ENCODE peak calls at places on chromosomes 13 and 19, in ten cellular contexts. Q, R, I, L, F, B, X, T, H and V are unnamed samples.

GRCh38 chr19:17294051-17294891 is 9.0 kb downstream of the ABHD8 start:
- DNase-seq in I (no peak), Q (no peak), T (no peak), L (peak; percentile 65), F (no peak), R (no peak), X (peak; percentile 38), H (peak; percentile 38), B (peak; percentile 37), V (peak; percentile 37)

GRCh38 chr19:48746738-48747575 is at the start of gene IZUMO1:
- DNase-seq in B (peak; percentile 63), H (peak; percentile 26), L (peak; percentile 74), Q (peak; percentile 95), I (no peak), F (no peak), R (no peak), T (peak; percentile 63), X (peak; percentile 32), V (peak; percentile 69)

GRCh38 chr13:25971499-25972145 is 80.2 kb downstream of the SHISA2 start:
- DNase-seq in R (no peak), L (no peak), X (peak; percentile 35), T (no peak), Q (no peak), F (no peak), B (peak; percentile 39), I (no peak), H (peak; percentile 1), V (no peak)

GRCh38 chr13:63731896-63732295 is 2316.2 kb upstream of the PCDH20 start:
- DNase-seq in Q (no peak), R (no peak), X (no peak), I (no peak), F (no peak), L (no peak), B (no peak), T (no peak), H (no peak), V (no peak)

GRCh38 chr19:44848036-44848804 is 2.1 kb downstream of the NECTIN2 start:
- DNase-seq in I (no peak), T (no peak), R (no peak), H (no peak), Q (peak; percentile 59), B (no peak), X (no peak), L (peak; percentile 18), F (no peak), V (no peak)

GRCh38 chr19:51034704-51035103 is at the start of gene KLK12:
- DNase-seq in I (no peak), Q (no peak), T (no peak), F (no peak), X (no peak), L (no peak), R (no peak), B (no peak), H (no peak), V (no peak)

GRCh38 chr19:49950956-49951526 is 9.9 kb downstream of the SIGLEC11 start:
- DNase-seq in Q (no peak), H (no peak), I (no peak), T (no peak), L (no peak), B (no peak), X (no peak), F (no peak), R (no peak), V (no peak)

GRCh38 chr19:45306040-45306439 is 16.6 kb downstream of the CKM start:
- DNase-seq in I (no peak), T (no peak), F (no peak), R (no peak), H (no peak), X (no peak), B (no peak), Q (no peak), L (no peak), V (no peak)

GRCh38 chr13:75445717-75446529 is 36.0 kb downstream of the TBC1D4 start:
- DNase-seq in Q (no peak), T (no peak), L (no peak), B (no peak), R (no peak), X (no peak), H (no peak), I (no peak), F (peak; percentile 59), V (no peak)

GRCh38 chr13:30112602-30113435 is 194.5 kb downstream of the KATNAL1 start:
- DNase-seq in X (peak; percentile 71), T (peak; percentile 53), Q (peak; percentile 79), B (peak; percentile 68), L (peak; percentile 78), H (peak; percentile 68), I (no peak), R (peak; percentile 74), F (peak; percentile 66), V (peak; percentile 48)

GRCh38 chr19:11164879-11165406 is 9.4 kb upstream of the SPC24 start:
- DNase-seq in I (peak; percentile 62), H (no peak), R (no peak), T (peak; percentile 39), L (no peak), X (no peak), F (no peak), B (no peak), Q (no peak), V (no peak)

GRCh38 chr19:18954094-18954493 is 13.1 kb upstream of the HOMER3 start:
- DNase-seq in X (no peak), F (no peak), I (no peak), H (no peak), R (no peak), Q (no peak), L (no peak), B (no peak), T (no peak), V (no peak)

GRCh38 chr13:47555235-47555634 is 445.8 kb downstream of the SUCLA2 start:
- DNase-seq in F (no peak), T (no peak), R (no peak), B (no peak), X (no peak), L (no peak), Q (no peak), I (no peak), H (no peak), V (peak; percentile 44)

GRCh38 chr19:34096020-34096915 is 76.0 kb upstream of the LSM14A start:
- DNase-seq in R (peak; percentile 57), T (no peak), I (no peak), L (peak; percentile 33), H (no peak), B (no peak), F (peak; percentile 59), Q (peak; percentile 21), X (no peak), V (peak; percentile 46)